ENCODE peak calls at places on chromosomes 5 and 9, in five cellular contexts. B, K, F, H and S are unnamed samples.

GRCh38 chr5:54523534-54523933 is 6.0 kb downstream of the SNX18 start:
- DNase-seq in B (no peak), K (no peak), F (no peak), H (no peak), S (no peak)

GRCh38 chr9:7333714-7334113 is 465.9 kb downstream of the DMAC1 start:
- DNase-seq in B (no peak), K (no peak), F (no peak), H (no peak), S (no peak)

GRCh38 chr5:117380316-117380715 is 805.7 kb upstream of the SEMA6A start:
- DNase-seq in B (no peak), K (no peak), F (no peak), H (no peak), S (no peak)

GRCh38 chr9:120386390-120387131 is 193.4 kb downstream of the CDK5RAP2 start:
- DNase-seq in B (no peak), K (no peak), F (no peak), H (no peak), S (no peak)

GRCh38 chr9:85577353-85577952 is 164.3 kb downstream of the AGTPBP1 start:
- DNase-seq in B (no peak), K (no peak), F (no peak), H (no peak), S (no peak)

GRCh38 chr5:139495644-139496435 is 13.3 kb upstream of the STING1 start:
- DNase-seq in B (no peak), K (no peak), F (no peak), H (no peak), S (no peak)

GRCh38 chr9:127104465-127105311 is 17.7 kb downstream of the ANGPTL2 start:
- DNase-seq in B (no peak), K (peak; percentile 83), F (no peak), H (no peak), S (no peak)

GRCh38 chr9:129777769-129778130 is 24.9 kb upstream of the PTGES start:
- DNase-seq in B (no peak), K (no peak), F (no peak), H (no peak), S (no peak)

GRCh38 chr9:113399646-113400200 is 1.4 kb downstream of the ALAD start:
- DNase-seq in B (no peak), K (peak; percentile 49), F (no peak), H (no peak), S (no peak)

GRCh38 chr5:181161534-181162175 is 14.3 kb downstream of the OR2V2 start:
- DNase-seq in B (no peak), K (no peak), F (no peak), H (no peak), S (no peak)

GRCh38 chr9:86163503-86163902 is 64.1 kb upstream of the GOLM1 start:
- DNase-seq in B (no peak), K (no peak), F (no peak), H (no peak), S (no peak)